ENCODE peak calls at places on chromosomes 5 and 9, in six cellular contexts. C, V, K, P, S and U are unnamed samples.

GRCh38 chr5:146079695-146080361 is 25.5 kb downstream of the PLAC8L1 start:
- DNase-seq in C (peak; percentile 15), V (peak; percentile 80), K (no peak), P (no peak), S (peak; percentile 10), U (no peak)

GRCh38 chr9:20024159-20024571 is 235.3 kb upstream of the SLC24A2 start:
- DNase-seq in C (no peak), V (no peak), K (no peak), P (no peak), S (peak; percentile 37), U (no peak)

GRCh38 chr5:179268399-179268952 is 76.8 kb downstream of the ADAMTS2 start:
- DNase-seq in C (no peak), V (no peak), K (peak; percentile 61), P (peak; percentile 14), S (no peak), U (no peak)

GRCh38 chr5:133205649-133206048 is 153.8 kb downstream of the HSPA4 start:
- DNase-seq in C (no peak), V (no peak), K (no peak), P (no peak), S (peak; percentile 39), U (no peak)

GRCh38 chr5:151612689-151613427 is 21.7 kb upstream of the FAT2 start:
- DNase-seq in C (peak; percentile 45), V (peak; percentile 100), K (no peak), P (no peak), S (peak; percentile 11), U (peak; percentile 93)

GRCh38 chr9:89553451-89554020 is 51.3 kb upstream of the GADD45G start:
- DNase-seq in C (no peak), V (no peak), K (no peak), P (no peak), S (no peak), U (no peak)

GRCh38 chr5:74251106-74252032 is 389.2 kb downstream of the ENC1 start:
- DNase-seq in C (no peak), V (peak; percentile 98), K (no peak), P (peak; percentile 33), S (peak; percentile 96), U (peak; percentile 98)

GRCh38 chr5:156570615-156571014 is 243.7 kb downstream of the SGCD start:
- DNase-seq in C (no peak), V (no peak), K (no peak), P (no peak), S (no peak), U (no peak)

GRCh38 chr5:142182840-142183239 is 74.3 kb downstream of the NDFIP1 start:
- DNase-seq in C (no peak), V (no peak), K (no peak), P (no peak), S (no peak), U (no peak)

DNA sequence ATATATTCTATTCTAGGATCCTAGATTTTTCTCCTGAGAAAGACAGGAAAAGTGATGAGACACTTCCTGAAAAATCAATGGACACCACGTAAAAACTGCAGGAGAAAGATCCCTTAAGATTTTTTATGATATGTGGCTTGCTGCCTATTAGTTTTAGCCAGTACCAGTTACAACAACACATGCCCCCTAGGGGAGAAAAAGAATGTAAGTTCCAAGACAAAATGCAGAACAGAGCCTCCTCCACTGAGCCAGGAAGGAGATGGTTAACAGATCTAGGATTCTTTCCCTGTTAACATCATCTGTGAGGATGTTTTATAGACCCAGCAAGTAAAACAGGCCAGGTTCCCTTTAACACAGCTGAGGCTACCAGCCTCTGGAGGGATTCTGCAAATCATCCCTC is 574.7 kb downstream of the TLE4 start:
- DNase-seq in C (no peak), V (no peak), K (no peak), P (no peak), S (peak; percentile 16), U (no peak)
- TF ChIP-seq CTCF in C (peak; percentile 21), V (peak; percentile 8), K (peak; percentile 23), P (no peak), S (peak; percentile 32), U (peak; percentile 26)

DNA sequence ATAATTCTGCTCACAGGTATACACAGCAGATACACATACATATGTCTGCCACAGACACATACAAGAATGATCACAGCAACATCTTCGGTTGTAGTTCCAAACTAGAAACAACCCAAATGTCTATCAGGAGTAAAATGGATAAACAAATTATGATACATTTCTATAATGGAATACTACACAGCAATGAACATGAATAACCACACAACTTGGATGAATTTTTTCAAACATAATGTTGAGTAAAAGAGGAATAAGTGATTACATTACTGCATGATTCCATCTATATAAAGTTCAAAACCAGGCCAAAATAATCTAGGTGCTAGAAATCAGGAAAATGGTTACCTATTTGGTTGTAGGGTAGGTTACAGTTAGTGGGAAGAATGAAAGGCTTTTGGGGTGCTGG is 4.6 kb upstream of the EGFLAM start:
- DNase-seq in C (no peak), V (no peak), K (no peak), P (no peak), S (no peak), U (no peak)
- H3K27me3 ChIP-seq in C (peaks cover 7% of the 10 kb centered on the region), V (peaks cover 27% of the 10 kb centered on the region), K (peaks cover 46% of the 10 kb centered on the region), P (peaks cover 22% of the 10 kb centered on the region), S (peaks cover 35% of the 10 kb centered on the region), U (peaks cover 22% of the 10 kb centered on the region)

DNA sequence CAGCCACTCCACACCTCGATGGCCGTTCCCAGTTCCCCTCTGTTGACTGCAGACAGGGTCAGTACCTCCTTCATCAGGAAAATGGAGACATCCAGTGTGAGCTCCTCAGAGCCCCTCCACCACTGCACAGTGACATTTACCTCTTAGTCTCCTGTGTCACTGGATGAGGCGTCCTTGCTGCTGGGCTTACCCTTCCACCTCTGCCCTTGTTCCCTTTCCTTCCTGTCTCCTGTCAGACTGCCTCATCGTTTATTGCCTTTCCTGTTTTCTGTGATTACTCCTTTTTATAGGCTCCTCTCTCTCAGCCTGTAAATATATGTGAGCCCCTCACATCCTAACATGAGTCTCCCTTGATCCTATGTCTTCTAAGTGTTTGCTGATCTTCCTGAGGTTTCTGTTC is 23.2 kb upstream of the SPTAN1 start:
- DNase-seq in C (no peak), V (no peak), K (no peak), P (no peak), S (no peak), U (no peak)
- H3K36me3 ChIP-seq in C (peaks cover 15% of the 10 kb centered on the region), V (peaks cover 16% of the 10 kb centered on the region), K (peaks cover 96% of the 10 kb centered on the region), P (peaks cover 19% of the 10 kb centered on the region), S (peaks cover 45% of the 10 kb centered on the region), U (no peaks in the 10 kb centered on the region)

DNA sequence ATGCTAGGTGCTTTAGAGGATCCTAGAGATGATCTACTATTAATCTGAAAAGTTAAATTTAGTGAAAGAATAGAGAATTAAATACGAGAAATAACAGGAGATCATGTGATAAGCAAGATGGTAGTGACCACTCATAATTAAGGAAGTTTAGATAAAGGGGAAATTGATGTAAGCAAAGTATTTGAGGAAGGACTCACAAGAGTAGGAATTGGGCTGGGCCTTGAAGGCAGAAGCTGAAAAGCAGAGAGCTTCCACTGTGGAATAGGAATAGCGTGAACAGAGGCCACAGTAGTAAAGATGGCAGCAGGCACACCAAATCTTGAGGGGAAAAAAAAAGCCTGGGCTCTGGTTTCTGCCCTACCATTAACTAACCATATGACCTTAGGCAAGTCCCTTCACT is 38.0 kb downstream of the KIF24 start:
- DNase-seq in C (no peak), V (no peak), K (no peak), P (no peak), S (no peak), U (no peak)
- TF ChIP-seq CTCF in C (no peak), V (no peak), K (no peak), P (no peak), S (no peak), U (no peak)

GRCh38 chr9:134223601-134224122 is 59.3 kb upstream of the RNU6ATAC start:
- DNase-seq in C (no peak), V (no peak), K (peak; percentile 31), P (no peak), S (no peak), U (no peak)

GRCh38 chr9:134222018-134222573 is 57.7 kb upstream of the RNU6ATAC start:
- DNase-seq in C (no peak), V (peak; percentile 34), K (peak; percentile 49), P (no peak), S (no peak), U (no peak)

GRCh38 chr9:134224130-134224826 is 59.9 kb upstream of the RNU6ATAC start:
- DNase-seq in C (no peak), V (no peak), K (peak; percentile 49), P (no peak), S (no peak), U (no peak)

GRCh38 chr9:134221273-134222017 is 57.1 kb upstream of the RNU6ATAC start:
- DNase-seq in C (no peak), V (no peak), K (peak; percentile 51), P (no peak), S (no peak), U (no peak)

DNA sequence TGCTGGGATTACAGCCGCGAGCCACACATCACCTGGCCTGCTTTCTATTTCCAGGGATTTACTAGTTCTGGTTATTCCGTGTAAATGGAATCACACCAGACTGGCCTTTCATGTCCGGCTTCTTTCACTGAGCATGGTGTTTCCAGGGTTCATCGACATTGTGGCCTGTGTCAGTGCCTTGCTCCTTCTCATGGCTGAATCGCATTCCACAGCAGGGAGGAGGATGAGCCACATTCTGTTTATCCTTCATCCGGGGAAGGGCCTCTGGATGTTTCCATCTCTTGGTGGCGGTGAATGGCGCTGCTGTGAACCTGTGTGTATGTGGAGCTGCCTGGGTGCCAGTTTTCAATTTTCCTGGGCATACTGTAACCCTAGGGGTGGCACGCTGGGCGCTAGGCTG is 58.7 kb upstream of the RNU6ATAC start:
- DNase-seq in C (no peak), V (no peak), K (peak; percentile 28), P (no peak), S (peak; percentile 28), U (no peak)
- H3K27me3 ChIP-seq in C (no peaks in the 10 kb centered on the region), V (peaks cover 2% of the 10 kb centered on the region), K (no peaks in the 10 kb centered on the region), P (peaks cover 19% of the 10 kb centered on the region), S (no peaks in the 10 kb centered on the region), U (peaks cover 55% of the 10 kb centered on the region)

GRCh38 chr5:37028910-37029309 is 152.3 kb downstream of the NIPBL start:
- DNase-seq in C (no peak), V (no peak), K (no peak), P (no peak), S (no peak), U (no peak)
- H3K36me3 ChIP-seq in C (peaks cover 15% of the 10 kb centered on the region), V (peaks cover 20% of the 10 kb centered on the region), K (peaks cover 87% of the 10 kb centered on the region), P (no peaks in the 10 kb centered on the region), S (peaks cover 22% of the 10 kb centered on the region), U (no peaks in the 10 kb centered on the region)

GRCh38 chr5:82165740-82166530 is 112.2 kb downstream of the RPS23 start:
- DNase-seq in C (peak; percentile 39), V (peak; percentile 86), K (no peak), P (peak; percentile 49), S (peak; percentile 95), U (peak; percentile 82)
- TF ChIP-seq CTCF in C (peak; percentile 90), V (peak; percentile 92), K (peak; percentile 78), P (peak; percentile 53), S (peak; percentile 94), U (peak; percentile 72)

DNA sequence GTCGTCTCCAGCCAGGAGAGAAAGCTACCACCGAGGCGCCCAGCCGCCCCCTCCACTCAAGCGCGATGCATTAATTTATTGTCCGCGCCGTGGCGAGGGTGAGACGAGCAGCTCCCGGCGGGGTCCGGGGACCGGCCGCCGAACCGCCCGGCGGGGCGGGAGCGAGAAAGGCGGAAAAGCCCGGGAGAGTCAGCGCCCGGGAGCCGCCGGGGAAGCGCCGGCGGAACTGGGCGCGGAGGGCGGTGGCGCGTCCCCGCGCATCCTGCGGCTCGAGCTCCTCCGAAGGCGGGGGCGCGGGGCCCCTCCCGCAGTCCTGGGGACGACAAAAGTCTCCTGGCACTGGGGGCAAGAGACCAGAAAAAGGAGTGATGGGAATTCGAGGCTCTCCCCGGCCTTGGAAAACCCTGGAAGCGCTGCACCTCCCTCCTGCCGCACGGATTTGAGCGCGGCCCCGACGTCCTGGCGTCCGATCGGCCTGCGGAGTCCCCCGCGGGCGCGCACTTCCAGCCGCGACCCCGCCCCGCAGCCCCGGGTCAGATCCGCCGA is at the start of gene EPB41L4A:
- DNase-seq in C (no peak), V (peak; percentile 46), K (peak; percentile 70), P (peak; percentile 45), S (no peak), U (no peak)
- H3K27me3 ChIP-seq in C (peaks cover 10% of the 10 kb centered on the region), V (peaks cover 18% of the 10 kb centered on the region), K (peaks cover 6% of the 10 kb centered on the region), P (no peaks in the 10 kb centered on the region), S (peaks cover 33% of the 10 kb centered on the region), U (no peaks in the 10 kb centered on the region)